ENCODE peak calls at places on chromosomes 16 and 17, in five cellular contexts. One of them, this sample, is unnamed.

GRCh38 chr16:11613381-11614303 is 26.9 kb upstream of the LITAF start:
- DNase-seq in A549: no peak
- DNase-seq in colonic mucosa: peak; percentile 92
- DNase-seq in body of pancreas: no peak
- DNase-seq in kidney: peak; percentile 83
- DNase-seq in this sample: no peak

GRCh38 chr16:49782405-49782804 is 73.5 kb downstream of the ZNF423 start:
- DNase-seq in A549: no peak
- DNase-seq in body of pancreas: no peak
- DNase-seq in colonic mucosa: no peak
- DNase-seq in kidney: no peak
- DNase-seq in this sample: peak; percentile 84

GRCh38 chr17:49579522-49579921 is 3.9 kb downstream of the NXPH3 start:
- DNase-seq in colonic mucosa: no peak
- DNase-seq in body of pancreas: no peak
- DNase-seq in A549: no peak
- DNase-seq in kidney: no peak
- DNase-seq in this sample: no peak

GRCh38 chr16:46743232-46743719 is 4.9 kb downstream of the MYLK3 start:
- DNase-seq in A549: no peak
- DNase-seq in body of pancreas: no peak
- DNase-seq in kidney: no peak
- DNase-seq in colonic mucosa: no peak
- DNase-seq in this sample: peak; percentile 82

GRCh38 chr16:30085820-30086219 is 5.9 kb downstream of the TBX6 start:
- DNase-seq in colonic mucosa: no peak
- DNase-seq in A549: no peak
- DNase-seq in kidney: no peak
- DNase-seq in body of pancreas: no peak
- DNase-seq in this sample: no peak

GRCh38 chr16:79355600-79356358 is 244.8 kb downstream of the MAF start:
- DNase-seq in body of pancreas: no peak
- DNase-seq in colonic mucosa: no peak
- DNase-seq in A549: no peak
- DNase-seq in kidney: no peak
- DNase-seq in this sample: no peak

GRCh38 chr17:2034157-2034556 is 4.2 kb downstream of the DPH1 start:
- DNase-seq in A549: no peak
- DNase-seq in kidney: no peak
- DNase-seq in colonic mucosa: no peak
- DNase-seq in body of pancreas: no peak
- DNase-seq in this sample: no peak

GRCh38 chr17:65523853-65524664 is 37.4 kb downstream of the AXIN2 start:
- DNase-seq in body of pancreas: no peak
- DNase-seq in colonic mucosa: no peak
- DNase-seq in A549: no peak
- DNase-seq in kidney: no peak
- DNase-seq in this sample: peak; percentile 70

GRCh38 chr16:30652718-30653117 is 2.0 kb downstream of the PRR14 start:
- DNase-seq in body of pancreas: no peak
- DNase-seq in kidney: peak; percentile 77
- DNase-seq in A549: no peak
- DNase-seq in colonic mucosa: no peak
- DNase-seq in this sample: no peak

GRCh38 chr16:10858203-10858602 is 18.8 kb upstream of the CIITA start:
- DNase-seq in A549: no peak
- DNase-seq in kidney: no peak
- DNase-seq in body of pancreas: no peak
- DNase-seq in colonic mucosa: no peak
- DNase-seq in this sample: no peak

GRCh38 chr17:74865504-74866197 is 6.0 kb upstream of the GRIN2C start:
- DNase-seq in A549: no peak
- DNase-seq in kidney: no peak
- DNase-seq in colonic mucosa: no peak
- DNase-seq in body of pancreas: no peak
- DNase-seq in this sample: no peak

GRCh38 chr16:82033683-82034300 is 1.3 kb upstream of the HSD17B2 start:
- DNase-seq in colonic mucosa: no peak
- DNase-seq in A549: no peak
- DNase-seq in body of pancreas: no peak
- DNase-seq in kidney: no peak
- DNase-seq in this sample: no peak

GRCh38 chr17:36133629-36134259 is 30.1 kb downstream of the CCL4 start:
- DNase-seq in A549: no peak
- DNase-seq in kidney: no peak
- DNase-seq in body of pancreas: no peak
- DNase-seq in colonic mucosa: peak; percentile 66
- DNase-seq in this sample: peak; percentile 60

GRCh38 chr16:12392585-12393089 is 411.1 kb downstream of the CPPED1 start:
- DNase-seq in colonic mucosa: no peak
- DNase-seq in body of pancreas: peak; percentile 14
- DNase-seq in kidney: no peak
- DNase-seq in A549: no peak
- DNase-seq in this sample: no peak

GRCh38 chr17:22253007-22253406 is 560.7 kb downstream of the KCNJ18 start:
- DNase-seq in A549: no peak
- DNase-seq in body of pancreas: no peak
- DNase-seq in colonic mucosa: no peak
- DNase-seq in kidney: no peak
- DNase-seq in this sample: no peak

GRCh38 chr17:59616253-59616920 is 3.3 kb upstream of the CLTC start:
- DNase-seq in kidney: no peak
- DNase-seq in A549: no peak
- DNase-seq in colonic mucosa: no peak
- DNase-seq in body of pancreas: no peak
- DNase-seq in this sample: no peak

GRCh38 chr16:67942510-67943255 is 1.2 kb downstream of the LCAT start:
- DNase-seq in kidney: no peak
- DNase-seq in body of pancreas: no peak
- DNase-seq in colonic mucosa: no peak
- DNase-seq in A549: no peak
- DNase-seq in this sample: no peak

GRCh38 chr17:49705254-49705653 is 2.5 kb downstream of the SLC35B1 start:
- DNase-seq in colonic mucosa: no peak
- DNase-seq in A549: no peak
- DNase-seq in body of pancreas: no peak
- DNase-seq in kidney: no peak
- DNase-seq in this sample: no peak

GRCh38 chr17:59561042-59561441 is 4.4 kb upstream of the DHX40 start:
- DNase-seq in body of pancreas: no peak
- DNase-seq in kidney: no peak
- DNase-seq in colonic mucosa: no peak
- DNase-seq in A549: peak; percentile 56
- DNase-seq in this sample: peak; percentile 41

GRCh38 chr17:3557768-3558583 is at the start of gene TRPV3:
- DNase-seq in kidney: peak; percentile 93
- DNase-seq in body of pancreas: peak; percentile 75
- DNase-seq in A549: no peak
- DNase-seq in colonic mucosa: peak; percentile 87
- DNase-seq in this sample: peak; percentile 26

GRCh38 chr17:7560172-7561027 is 1.3 kb upstream of the SENP3 start:
- DNase-seq in kidney: peak; percentile 83
- DNase-seq in A549: peak; percentile 85
- DNase-seq in colonic mucosa: peak; percentile 87
- DNase-seq in body of pancreas: peak; percentile 79
- DNase-seq in this sample: peak; percentile 85

GRCh38 chr17:37764383-37764782 is 19.5 kb upstream of the HNF1B start:
- DNase-seq in kidney: no peak
- DNase-seq in body of pancreas: no peak
- DNase-seq in A549: no peak
- DNase-seq in colonic mucosa: no peak
- DNase-seq in this sample: no peak

GRCh38 chr16:86300746-86301480 is 209.4 kb upstream of the FOXF1 start:
- DNase-seq in body of pancreas: no peak
- DNase-seq in A549: no peak
- DNase-seq in colonic mucosa: no peak
- DNase-seq in kidney: no peak
- DNase-seq in this sample: peak; percentile 66

GRCh38 chr16:51050379-51050710 is 100.7 kb downstream of the SALL1 start:
- DNase-seq in A549: no peak
- DNase-seq in colonic mucosa: no peak
- DNase-seq in kidney: no peak
- DNase-seq in body of pancreas: no peak
- DNase-seq in this sample: no peak

GRCh38 chr17:73630531-73630930 is 13.7 kb downstream of the SDK2 start:
- DNase-seq in body of pancreas: no peak
- DNase-seq in kidney: no peak
- DNase-seq in colonic mucosa: no peak
- DNase-seq in A549: no peak
- DNase-seq in this sample: no peak

GRCh38 chr16:74372953-74373846 is 2.9 kb upstream of the NPIPB15 start:
- DNase-seq in body of pancreas: no peak
- DNase-seq in kidney: peak; percentile 50
- DNase-seq in A549: no peak
- DNase-seq in colonic mucosa: no peak
- DNase-seq in this sample: no peak

GRCh38 chr16:495127-495748 is 32.3 kb upstream of the CAPN15 start:
- DNase-seq in colonic mucosa: no peak
- DNase-seq in kidney: peak; percentile 45
- DNase-seq in body of pancreas: peak; percentile 37
- DNase-seq in A549: peak; percentile 73
- DNase-seq in this sample: peak; percentile 59

GRCh38 chr17:39867084-39867890 is 715 bp upstream of the ZPBP2 start:
- DNase-seq in A549: no peak
- DNase-seq in kidney: no peak
- DNase-seq in colonic mucosa: no peak
- DNase-seq in body of pancreas: no peak
- DNase-seq in this sample: no peak

GRCh38 chr17:78484300-78485159 is 92.7 kb downstream of the DNAH17 start:
- DNase-seq in colonic mucosa: peak; percentile 69
- DNase-seq in kidney: no peak
- DNase-seq in body of pancreas: no peak
- DNase-seq in A549: peak; percentile 93
- DNase-seq in this sample: peak; percentile 32

GRCh38 chr16:74868501-74868900 is 93.9 kb upstream of the FA2H start:
- DNase-seq in colonic mucosa: no peak
- DNase-seq in kidney: no peak
- DNase-seq in A549: no peak
- DNase-seq in body of pancreas: no peak
- DNase-seq in this sample: peak; percentile 40

GRCh38 chr17:11558681-11559234 is 39.5 kb upstream of the DNAH9 start:
- DNase-seq in body of pancreas: no peak
- DNase-seq in A549: no peak
- DNase-seq in colonic mucosa: peak; percentile 6
- DNase-seq in kidney: no peak
- DNase-seq in this sample: no peak

GRCh38 chr17:11561281-11561680 is 37.0 kb upstream of the DNAH9 start:
- DNase-seq in kidney: no peak
- DNase-seq in body of pancreas: no peak
- DNase-seq in colonic mucosa: no peak
- DNase-seq in A549: no peak
- DNase-seq in this sample: no peak

GRCh38 chr17:11557727-11558452 is 40.4 kb upstream of the DNAH9 start:
- DNase-seq in colonic mucosa: peak; percentile 9
- DNase-seq in A549: no peak
- DNase-seq in kidney: peak; percentile 72
- DNase-seq in body of pancreas: no peak
- DNase-seq in this sample: no peak

GRCh38 chr17:11561702-11562101 is 36.6 kb upstream of the DNAH9 start:
- DNase-seq in kidney: no peak
- DNase-seq in body of pancreas: no peak
- DNase-seq in colonic mucosa: no peak
- DNase-seq in A549: no peak
- DNase-seq in this sample: no peak

DNA sequence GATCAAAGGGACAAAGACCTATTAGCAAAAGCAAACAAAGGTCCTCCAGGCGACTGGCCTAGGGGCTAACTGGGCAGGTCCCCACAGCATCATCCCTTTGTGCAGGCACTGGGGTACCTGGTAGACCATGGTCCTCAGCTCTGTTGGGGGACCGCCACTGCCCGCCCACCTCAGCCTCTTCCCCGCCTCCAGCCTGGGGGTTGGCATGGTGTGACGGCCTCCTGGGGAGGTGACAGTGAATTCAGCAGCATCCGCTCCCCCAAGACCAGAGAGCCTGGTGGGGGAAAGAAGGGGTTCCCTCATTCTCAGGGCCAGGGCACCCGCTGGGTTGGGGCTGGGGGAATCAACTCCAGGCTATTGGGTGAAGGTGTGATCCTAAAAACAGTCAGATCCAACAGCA is 38.7 kb upstream of the DNAH9 start:
- DNase-seq in body of pancreas: no peak
- DNase-seq in kidney: no peak
- DNase-seq in A549: no peak
- DNase-seq in colonic mucosa: peak; percentile 11
- DNase-seq in this sample: no peak
- H3K4me3 ChIP-seq in body of pancreas: no peak overlapping the region
- H3K4me3 ChIP-seq in kidney: no peak overlapping the region
- H3K4me3 ChIP-seq in A549: no peak overlapping the region
- H3K4me3 ChIP-seq in colonic mucosa: no peak overlapping the region
- H3K4me3 ChIP-seq in this sample: no peak overlapping the region

DNA sequence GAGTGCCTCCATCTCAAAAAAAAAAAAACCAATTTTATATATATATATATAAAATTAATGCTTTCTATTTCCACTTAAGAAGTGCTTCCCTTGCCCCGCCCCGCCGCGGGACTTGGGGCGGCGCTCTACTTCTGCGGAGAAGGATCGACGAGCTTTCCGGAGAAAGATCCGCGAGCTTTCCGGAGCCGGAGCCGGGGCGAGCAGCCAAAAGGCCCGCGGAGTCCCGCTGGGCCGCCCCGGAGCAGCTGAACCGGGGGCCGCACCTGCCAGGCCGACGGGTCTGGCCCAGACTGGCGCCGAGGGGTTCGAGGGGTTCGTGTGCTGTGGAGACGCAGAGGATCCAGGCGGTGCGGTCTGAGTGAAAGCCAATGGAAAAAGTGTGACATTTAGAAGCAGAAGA is 50.7 kb downstream of the TBC1D26 start:
- DNase-seq in A549: no peak
- DNase-seq in kidney: peak; percentile 84
- DNase-seq in colonic mucosa: peak; percentile 62
- DNase-seq in body of pancreas: peak; percentile 53
- DNase-seq in this sample: no peak
- H3K27ac ChIP-seq in A549: no peak overlapping the region
- H3K27ac ChIP-seq in kidney: no peak overlapping the region
- H3K27ac ChIP-seq in colonic mucosa: no peak overlapping the region
- H3K27ac ChIP-seq in body of pancreas: no peak overlapping the region
- H3K27ac ChIP-seq in this sample: no peak overlapping the region

DNA sequence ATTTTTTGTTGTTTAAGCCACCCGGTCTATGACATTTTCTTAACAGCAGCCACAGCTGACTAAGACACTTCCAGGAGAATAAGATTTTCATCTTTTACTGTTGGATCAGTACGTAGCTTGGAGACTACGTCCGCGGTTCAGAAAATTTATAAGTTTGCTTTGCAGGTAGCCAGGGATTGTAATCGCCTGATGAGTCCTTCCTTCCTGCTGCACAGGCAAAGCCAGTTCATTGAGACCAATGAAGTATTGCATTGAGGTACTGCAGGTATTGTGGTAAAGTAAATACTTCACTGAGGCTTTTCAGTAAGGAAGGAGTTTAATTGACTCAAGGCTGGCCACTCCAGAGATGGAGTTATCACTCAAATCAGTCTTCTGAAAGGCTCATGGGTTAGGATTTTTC is 269.4 kb upstream of the ELAC2 start:
- DNase-seq in colonic mucosa: no peak
- DNase-seq in A549: no peak
- DNase-seq in kidney: no peak
- DNase-seq in body of pancreas: no peak
- DNase-seq in this sample: no peak
- H3K4me3 ChIP-seq in colonic mucosa: no peak overlapping the region
- H3K4me3 ChIP-seq in A549: no peak overlapping the region
- H3K4me3 ChIP-seq in kidney: no peak overlapping the region
- H3K4me3 ChIP-seq in body of pancreas: no peak overlapping the region
- H3K4me3 ChIP-seq in this sample: no peak overlapping the region

GRCh38 chr17:80512233-80512632 is 32.4 kb upstream of the RPTOR start:
- DNase-seq in body of pancreas: no peak
- DNase-seq in colonic mucosa: no peak
- DNase-seq in A549: peak; percentile 70
- DNase-seq in kidney: no peak
- DNase-seq in this sample: no peak
- H3K27ac ChIP-seq in body of pancreas: no peak overlapping the region
- H3K27ac ChIP-seq in colonic mucosa: no peak overlapping the region
- H3K27ac ChIP-seq in A549: peak overlapping the region; percentile 70
- H3K27ac ChIP-seq in kidney: no peak overlapping the region
- H3K27ac ChIP-seq in this sample: no peak overlapping the region

This sample was measured in cardiac muscle cell.